ENCODE peak calls at places on chromosome 7, in eight cellular contexts. One of them, this sample, is unnamed.

GRCh38 chr7:43513236-43513635 is 69.7 kb upstream of the STK17A start:
- DNase-seq in tibial artery: no peak
- DNase-seq in cardiac muscle cell: peak
- DNase-seq in HTR-8/SVneo: no peak
- DNase-seq in pancreas: no peak
- DNase-seq in kidney glomerular epithelial cell: no peak
- DNase-seq in CD8-positive, alpha-beta memory T cell: no peak
- DNase-seq in brain microvascular endothelial cell: no peak
- DNase-seq in this sample: peak

GRCh38 chr7:117667456-117667855 is 187.6 kb downstream of the CFTR start:
- DNase-seq in tibial artery: no peak
- DNase-seq in cardiac muscle cell: peak
- DNase-seq in HTR-8/SVneo: no peak
- DNase-seq in pancreas: no peak
- DNase-seq in kidney glomerular epithelial cell: no peak
- DNase-seq in CD8-positive, alpha-beta memory T cell: no peak
- DNase-seq in brain microvascular endothelial cell: peak
- DNase-seq in this sample: no peak

GRCh38 chr7:127938588-127938987 is 92.6 kb downstream of the LRRC4 start:
- DNase-seq in tibial artery: no peak
- DNase-seq in cardiac muscle cell: peak
- DNase-seq in HTR-8/SVneo: peak
- DNase-seq in pancreas: no peak
- DNase-seq in kidney glomerular epithelial cell: peak
- DNase-seq in CD8-positive, alpha-beta memory T cell: no peak
- DNase-seq in brain microvascular endothelial cell: peak
- DNase-seq in this sample: no peak

GRCh38 chr7:51732951-51733350 is 416.3 kb upstream of the COBL start:
- DNase-seq in tibial artery: no peak
- DNase-seq in cardiac muscle cell: no peak
- DNase-seq in HTR-8/SVneo: no peak
- DNase-seq in pancreas: no peak
- DNase-seq in kidney glomerular epithelial cell: no peak
- DNase-seq in CD8-positive, alpha-beta memory T cell: no peak
- DNase-seq in brain microvascular endothelial cell: no peak
- DNase-seq in this sample: no peak

GRCh38 chr7:3092468-3092867 is 48.8 kb upstream of the CARD11 start:
- DNase-seq in tibial artery: no peak
- DNase-seq in cardiac muscle cell: no peak
- DNase-seq in HTR-8/SVneo: no peak
- DNase-seq in pancreas: no peak
- DNase-seq in kidney glomerular epithelial cell: no peak
- DNase-seq in CD8-positive, alpha-beta memory T cell: peak
- DNase-seq in brain microvascular endothelial cell: peak
- DNase-seq in this sample: no peak

GRCh38 chr7:113521468-113521867 is 397.3 kb downstream of the PPP1R3A start:
- DNase-seq in tibial artery: no peak
- DNase-seq in cardiac muscle cell: no peak
- DNase-seq in HTR-8/SVneo: no peak
- DNase-seq in pancreas: no peak
- DNase-seq in kidney glomerular epithelial cell: no peak
- DNase-seq in CD8-positive, alpha-beta memory T cell: no peak
- DNase-seq in brain microvascular endothelial cell: peak
- DNase-seq in this sample: no peak

GRCh38 chr7:111756687-111757178 is 194.4 kb upstream of the IMMP2L start:
- DNase-seq in tibial artery: peak
- DNase-seq in cardiac muscle cell: peak
- DNase-seq in HTR-8/SVneo: no peak
- DNase-seq in pancreas: no peak
- DNase-seq in kidney glomerular epithelial cell: no peak
- DNase-seq in CD8-positive, alpha-beta memory T cell: no peak
- DNase-seq in brain microvascular endothelial cell: no peak
- DNase-seq in this sample: no peak

GRCh38 chr7:151444632-151445031 is 4.7 kb upstream of the CRYGN start:
- DNase-seq in tibial artery: no peak
- DNase-seq in cardiac muscle cell: no peak
- DNase-seq in HTR-8/SVneo: no peak
- DNase-seq in pancreas: no peak
- DNase-seq in kidney glomerular epithelial cell: no peak
- DNase-seq in CD8-positive, alpha-beta memory T cell: no peak
- DNase-seq in brain microvascular endothelial cell: no peak
- DNase-seq in this sample: no peak

GRCh38 chr7:66224171-66224773 is 19.1 kb downstream of the TPST1 start:
- DNase-seq in tibial artery: no peak
- DNase-seq in cardiac muscle cell: no peak
- DNase-seq in HTR-8/SVneo: no peak
- DNase-seq in pancreas: no peak
- DNase-seq in kidney glomerular epithelial cell: no peak
- DNase-seq in CD8-positive, alpha-beta memory T cell: no peak
- DNase-seq in brain microvascular endothelial cell: no peak
- DNase-seq in this sample: no peak

GRCh38 chr7:116173051-116174028 is 37.0 kb upstream of the TES start:
- DNase-seq in tibial artery: no peak
- DNase-seq in cardiac muscle cell: peak
- DNase-seq in HTR-8/SVneo: peak
- DNase-seq in pancreas: no peak
- DNase-seq in kidney glomerular epithelial cell: peak
- DNase-seq in CD8-positive, alpha-beta memory T cell: peak
- DNase-seq in brain microvascular endothelial cell: no peak
- DNase-seq in this sample: peak